ENCODE peak calls at places on chromosomes 16 and 17, in five cellular contexts. One of them, this sample, is unnamed.

GRCh38 chr16:51167170-51167710 is 16.2 kb upstream of the SALL1 start:
- DNase-seq in cardiac septum: no peak
- DNase-seq in left ventricle myocardium inferior: no peak
- DNase-seq in stimulated activated CD4-positive, alpha-beta T cell treated with anti-CD3 and anti-CD28 coated beads, TNF-alpha, amount 100 ng/mL, for 48 hours: no peak
- DNase-seq in fibroblast of gingiva: no peak
- DNase-seq in this sample: no peak

GRCh38 chr17:82583720-82584234 is 64.2 kb downstream of the FOXK2 start:
- DNase-seq in cardiac septum: no peak
- DNase-seq in left ventricle myocardium inferior: no peak
- DNase-seq in stimulated activated CD4-positive, alpha-beta T cell treated with anti-CD3 and anti-CD28 coated beads, TNF-alpha, amount 100 ng/mL, for 48 hours: no peak
- DNase-seq in fibroblast of gingiva: no peak
- DNase-seq in this sample: peak

GRCh38 chr17:43994272-43995149 is 9.9 kb upstream of the NAGS start:
- DNase-seq in cardiac septum: peak
- DNase-seq in left ventricle myocardium inferior: peak
- DNase-seq in stimulated activated CD4-positive, alpha-beta T cell treated with anti-CD3 and anti-CD28 coated beads, TNF-alpha, amount 100 ng/mL, for 48 hours: peak
- DNase-seq in fibroblast of gingiva: peak
- DNase-seq in this sample: peak

GRCh38 chr16:88655053-88655732 is 4.3 kb upstream of the CYBA start:
- DNase-seq in cardiac septum: no peak
- DNase-seq in left ventricle myocardium inferior: no peak
- DNase-seq in stimulated activated CD4-positive, alpha-beta T cell treated with anti-CD3 and anti-CD28 coated beads, TNF-alpha, amount 100 ng/mL, for 48 hours: no peak
- DNase-seq in fibroblast of gingiva: no peak
- DNase-seq in this sample: no peak

GRCh38 chr16:19926449-19927390 is 42.1 kb upstream of the GPRC5B start:
- DNase-seq in cardiac septum: no peak
- DNase-seq in left ventricle myocardium inferior: no peak
- DNase-seq in stimulated activated CD4-positive, alpha-beta T cell treated with anti-CD3 and anti-CD28 coated beads, TNF-alpha, amount 100 ng/mL, for 48 hours: no peak
- DNase-seq in fibroblast of gingiva: no peak
- DNase-seq in this sample: no peak

GRCh38 chr17:40035162-40035559 is 19.0 kb downstream of the MED24 start:
- DNase-seq in cardiac septum: no peak
- DNase-seq in left ventricle myocardium inferior: no peak
- DNase-seq in stimulated activated CD4-positive, alpha-beta T cell treated with anti-CD3 and anti-CD28 coated beads, TNF-alpha, amount 100 ng/mL, for 48 hours: no peak
- DNase-seq in fibroblast of gingiva: peak
- DNase-seq in this sample: no peak

GRCh38 chr16:58661199-58661830 is 23.3 kb downstream of the SLC38A7 start:
- DNase-seq in cardiac septum: no peak
- DNase-seq in left ventricle myocardium inferior: peak
- DNase-seq in stimulated activated CD4-positive, alpha-beta T cell treated with anti-CD3 and anti-CD28 coated beads, TNF-alpha, amount 100 ng/mL, for 48 hours: no peak
- DNase-seq in fibroblast of gingiva: peak
- DNase-seq in this sample: no peak

GRCh38 chr17:71412803-71413202 is 708.0 kb upstream of the SOX9 start:
- DNase-seq in cardiac septum: no peak
- DNase-seq in left ventricle myocardium inferior: no peak
- DNase-seq in stimulated activated CD4-positive, alpha-beta T cell treated with anti-CD3 and anti-CD28 coated beads, TNF-alpha, amount 100 ng/mL, for 48 hours: no peak
- DNase-seq in fibroblast of gingiva: peak
- DNase-seq in this sample: no peak

GRCh38 chr17:41678411-41678906 is 10.2 kb upstream of the EIF1 start:
- DNase-seq in cardiac septum: no peak
- DNase-seq in left ventricle myocardium inferior: no peak
- DNase-seq in stimulated activated CD4-positive, alpha-beta T cell treated with anti-CD3 and anti-CD28 coated beads, TNF-alpha, amount 100 ng/mL, for 48 hours: no peak
- DNase-seq in fibroblast of gingiva: no peak
- DNase-seq in this sample: no peak

GRCh38 chr17:77497578-77497934 is 356.8 kb downstream of the SEC14L1 start:
- DNase-seq in cardiac septum: peak
- DNase-seq in left ventricle myocardium inferior: peak
- DNase-seq in stimulated activated CD4-positive, alpha-beta T cell treated with anti-CD3 and anti-CD28 coated beads, TNF-alpha, amount 100 ng/mL, for 48 hours: no peak
- DNase-seq in fibroblast of gingiva: no peak
- DNase-seq in this sample: peak

GRCh38 chr17:30234296-30234695 is 1.2 kb downstream of the SLC6A4 start:
- DNase-seq in cardiac septum: no peak
- DNase-seq in left ventricle myocardium inferior: no peak
- DNase-seq in stimulated activated CD4-positive, alpha-beta T cell treated with anti-CD3 and anti-CD28 coated beads, TNF-alpha, amount 100 ng/mL, for 48 hours: no peak
- DNase-seq in fibroblast of gingiva: no peak
- DNase-seq in this sample: no peak

GRCh38 chr17:43845772-43846171 is 1.2 kb upstream of the CD300LG start:
- DNase-seq in cardiac septum: no peak
- DNase-seq in left ventricle myocardium inferior: no peak
- DNase-seq in stimulated activated CD4-positive, alpha-beta T cell treated with anti-CD3 and anti-CD28 coated beads, TNF-alpha, amount 100 ng/mL, for 48 hours: no peak
- DNase-seq in fibroblast of gingiva: no peak
- DNase-seq in this sample: no peak

GRCh38 chr17:6027342-6028024 is 42.7 kb upstream of the WSCD1 start:
- DNase-seq in cardiac septum: no peak
- DNase-seq in left ventricle myocardium inferior: no peak
- DNase-seq in stimulated activated CD4-positive, alpha-beta T cell treated with anti-CD3 and anti-CD28 coated beads, TNF-alpha, amount 100 ng/mL, for 48 hours: no peak
- DNase-seq in fibroblast of gingiva: no peak
- DNase-seq in this sample: no peak

GRCh38 chr16:55568151-55568693 is 1.7 kb downstream of the CAPNS2 start:
- DNase-seq in cardiac septum: no peak
- DNase-seq in left ventricle myocardium inferior: no peak
- DNase-seq in stimulated activated CD4-positive, alpha-beta T cell treated with anti-CD3 and anti-CD28 coated beads, TNF-alpha, amount 100 ng/mL, for 48 hours: no peak
- DNase-seq in fibroblast of gingiva: peak
- DNase-seq in this sample: no peak

GRCh38 chr17:37430051-37430591 is 23.4 kb downstream of the TADA2A start:
- DNase-seq in cardiac septum: no peak
- DNase-seq in left ventricle myocardium inferior: no peak
- DNase-seq in stimulated activated CD4-positive, alpha-beta T cell treated with anti-CD3 and anti-CD28 coated beads, TNF-alpha, amount 100 ng/mL, for 48 hours: no peak
- DNase-seq in fibroblast of gingiva: peak
- DNase-seq in this sample: no peak

GRCh38 chr16:70590722-70591438 is 55.5 kb upstream of the IL34 start:
- DNase-seq in cardiac septum: no peak
- DNase-seq in left ventricle myocardium inferior: no peak
- DNase-seq in stimulated activated CD4-positive, alpha-beta T cell treated with anti-CD3 and anti-CD28 coated beads, TNF-alpha, amount 100 ng/mL, for 48 hours: no peak
- DNase-seq in fibroblast of gingiva: no peak
- DNase-seq in this sample: peak

GRCh38 chr17:58204796-58205195 is 12.3 kb downstream of the EPX start:
- DNase-seq in cardiac septum: no peak
- DNase-seq in left ventricle myocardium inferior: no peak
- DNase-seq in stimulated activated CD4-positive, alpha-beta T cell treated with anti-CD3 and anti-CD28 coated beads, TNF-alpha, amount 100 ng/mL, for 48 hours: no peak
- DNase-seq in fibroblast of gingiva: no peak
- DNase-seq in this sample: no peak

GRCh38 chr17:58200024-58200633 is 7.6 kb downstream of the EPX start:
- DNase-seq in cardiac septum: no peak
- DNase-seq in left ventricle myocardium inferior: no peak
- DNase-seq in stimulated activated CD4-positive, alpha-beta T cell treated with anti-CD3 and anti-CD28 coated beads, TNF-alpha, amount 100 ng/mL, for 48 hours: peak
- DNase-seq in fibroblast of gingiva: peak
- DNase-seq in this sample: no peak

GRCh38 chr17:27324940-27325339 is 31.0 kb downstream of the WSB1 start:
- DNase-seq in cardiac septum: no peak
- DNase-seq in left ventricle myocardium inferior: no peak
- DNase-seq in stimulated activated CD4-positive, alpha-beta T cell treated with anti-CD3 and anti-CD28 coated beads, TNF-alpha, amount 100 ng/mL, for 48 hours: no peak
- DNase-seq in fibroblast of gingiva: no peak
- DNase-seq in this sample: no peak

GRCh38 chr16:626787-627457 is 3.9 kb upstream of the WFIKKN1 start:
- DNase-seq in cardiac septum: no peak
- DNase-seq in left ventricle myocardium inferior: no peak
- DNase-seq in stimulated activated CD4-positive, alpha-beta T cell treated with anti-CD3 and anti-CD28 coated beads, TNF-alpha, amount 100 ng/mL, for 48 hours: no peak
- DNase-seq in fibroblast of gingiva: peak
- DNase-seq in this sample: no peak

GRCh38 chr16:16175296-16175695 is 48.0 kb downstream of the ABCC6 start:
- DNase-seq in cardiac septum: no peak
- DNase-seq in left ventricle myocardium inferior: peak
- DNase-seq in stimulated activated CD4-positive, alpha-beta T cell treated with anti-CD3 and anti-CD28 coated beads, TNF-alpha, amount 100 ng/mL, for 48 hours: no peak
- DNase-seq in fibroblast of gingiva: no peak
- DNase-seq in this sample: no peak

GRCh38 chr16:82638095-82638798 is 11.5 kb downstream of the CDH13 start:
- DNase-seq in cardiac septum: no peak
- DNase-seq in left ventricle myocardium inferior: no peak
- DNase-seq in stimulated activated CD4-positive, alpha-beta T cell treated with anti-CD3 and anti-CD28 coated beads, TNF-alpha, amount 100 ng/mL, for 48 hours: no peak
- DNase-seq in fibroblast of gingiva: peak
- DNase-seq in this sample: no peak

GRCh38 chr17:76935331-76935730 is 67.1 kb downstream of the MGAT5B start:
- DNase-seq in cardiac septum: no peak
- DNase-seq in left ventricle myocardium inferior: no peak
- DNase-seq in stimulated activated CD4-positive, alpha-beta T cell treated with anti-CD3 and anti-CD28 coated beads, TNF-alpha, amount 100 ng/mL, for 48 hours: no peak
- DNase-seq in fibroblast of gingiva: peak
- DNase-seq in this sample: no peak

GRCh38 chr16:53465606-53466290 is 31.5 kb downstream of the RBL2 start:
- DNase-seq in cardiac septum: no peak
- DNase-seq in left ventricle myocardium inferior: no peak
- DNase-seq in stimulated activated CD4-positive, alpha-beta T cell treated with anti-CD3 and anti-CD28 coated beads, TNF-alpha, amount 100 ng/mL, for 48 hours: no peak
- DNase-seq in fibroblast of gingiva: peak
- DNase-seq in this sample: no peak

GRCh38 chr16:23026777-23027362 is 122.4 kb downstream of the USP31 start:
- DNase-seq in cardiac septum: no peak
- DNase-seq in left ventricle myocardium inferior: no peak
- DNase-seq in stimulated activated CD4-positive, alpha-beta T cell treated with anti-CD3 and anti-CD28 coated beads, TNF-alpha, amount 100 ng/mL, for 48 hours: no peak
- DNase-seq in fibroblast of gingiva: no peak
- DNase-seq in this sample: no peak

GRCh38 chr17:15385305-15385704 is 43.9 kb upstream of the TEKT3 start:
- DNase-seq in cardiac septum: no peak
- DNase-seq in left ventricle myocardium inferior: no peak
- DNase-seq in stimulated activated CD4-positive, alpha-beta T cell treated with anti-CD3 and anti-CD28 coated beads, TNF-alpha, amount 100 ng/mL, for 48 hours: no peak
- DNase-seq in fibroblast of gingiva: no peak
- DNase-seq in this sample: no peak

GRCh38 chr16:54140057-54140787 is 146.4 kb downstream of the IRX3 start:
- DNase-seq in cardiac septum: no peak
- DNase-seq in left ventricle myocardium inferior: no peak
- DNase-seq in stimulated activated CD4-positive, alpha-beta T cell treated with anti-CD3 and anti-CD28 coated beads, TNF-alpha, amount 100 ng/mL, for 48 hours: no peak
- DNase-seq in fibroblast of gingiva: no peak
- DNase-seq in this sample: no peak

GRCh38 chr16:67246081-67246944 is 968 bp downstream of the FHOD1 start:
- DNase-seq in cardiac septum: peak
- DNase-seq in left ventricle myocardium inferior: peak
- DNase-seq in stimulated activated CD4-positive, alpha-beta T cell treated with anti-CD3 and anti-CD28 coated beads, TNF-alpha, amount 100 ng/mL, for 48 hours: peak
- DNase-seq in fibroblast of gingiva: peak
- DNase-seq in this sample: peak

GRCh38 chr17:54899721-54900456 is 763 bp upstream of the TOM1L1 start:
- DNase-seq in cardiac septum: no peak
- DNase-seq in left ventricle myocardium inferior: no peak
- DNase-seq in stimulated activated CD4-positive, alpha-beta T cell treated with anti-CD3 and anti-CD28 coated beads, TNF-alpha, amount 100 ng/mL, for 48 hours: no peak
- DNase-seq in fibroblast of gingiva: no peak
- DNase-seq in this sample: no peak